ENCODE peak calls at places on chromosomes 6 and 20, in ten cellular contexts. U is iPS-NIHi11; Q is 8988T; A is anterior cingulate cortex; F is left ventricle myocardium inferior; L is activated naive CD4-positive, alpha-beta T cell treated with anti-CD3 and anti-CD28 coated beads, Interleukin-2, amount 50 U/mL, for 16 hours; Z is A172; B is astrocyte of the cerebellum; C is B cell; S is sciatic nerve. M is an unnamed sample.

GRCh38 chr6:158185729-158186456 is 17.7 kb downstream of the GTF2H5 start:
- DNase-seq in U (no peak), Q (no peak), A (no peak), F (no peak), L (no peak), Z (peak; percentile 78), B (peak; percentile 55), C (no peak), S (no peak), M (peak; percentile 14)

GRCh38 chr6:121222656-121223055 is 111.6 kb downstream of the TBC1D32 start:
- DNase-seq in U (peak; percentile 4), Q (no peak), A (no peak), F (no peak), L (no peak), Z (peak; percentile 11), B (peak; percentile 9), C (no peak), S (no peak), M (peak; percentile 41)

GRCh38 chr20:62205618-62206387 is 14.3 kb downstream of the HRH3 start:
- DNase-seq in U (no peak), Q (no peak), A (no peak), F (no peak), L (no peak), Z (no peak), B (no peak), C (no peak), S (no peak), M (no peak)

GRCh38 chr20:20683922-20684321 is 28.5 kb downstream of the RALGAPA2 start:
- DNase-seq in U (no peak), Q (no peak), A (no peak), F (no peak), L (no peak), Z (no peak), B (no peak), C (no peak), S (no peak), M (no peak)

GRCh38 chr6:19715166-19715558 is 122.0 kb upstream of the ID4 start:
- DNase-seq in U (no peak), Q (no peak), A (no peak), F (no peak), L (no peak), Z (peak; percentile 20), B (no peak), C (no peak), S (no peak), M (no peak)

GRCh38 chr6:16828058-16828457 is 66.8 kb upstream of the ATXN1 start:
- DNase-seq in U (no peak), Q (no peak), A (no peak), F (no peak), L (no peak), Z (no peak), B (no peak), C (no peak), S (no peak), M (no peak)

GRCh38 chr6:7042654-7043545 is 64.9 kb upstream of the RREB1 start:
- DNase-seq in U (no peak), Q (no peak), A (no peak), F (no peak), L (no peak), Z (no peak), B (no peak), C (no peak), S (no peak), M (no peak)

GRCh38 chr20:48288930-48289507 is 503.7 kb upstream of the SULF2 start:
- DNase-seq in U (no peak), Q (no peak), A (no peak), F (no peak), L (no peak), Z (no peak), B (no peak), C (no peak), S (no peak), M (no peak)

GRCh38 chr20:13029687-13030510 is 21.1 kb downstream of the SPTLC3 start:
- DNase-seq in U (peak; percentile 46), Q (no peak), A (no peak), F (no peak), L (no peak), Z (peak; percentile 97), B (peak; percentile 99), C (no peak), S (no peak), M (peak; percentile 81)